ENCODE peak calls at places on chromosomes 6 and 20, in six cellular contexts. One of them, this sample, is unnamed.

GRCh38 chr20:50982372-50982771 is 23.8 kb downstream of the MOCS3 start:
- DNase-seq in cardiac muscle cell: no peak
- DNase-seq in mesothelial cell of epicardium: no peak
- DNase-seq in activated naive CD4-positive, alpha-beta T cell treated with anti-CD3 and anti-CD28 coated beads for 36 hours: no peak
- DNase-seq in effector CD4-positive, alpha-beta T cell: no peak
- DNase-seq in NCI-H2029: peak; percentile 82
- DNase-seq in this sample: no peak

GRCh38 chr6:47836046-47836445 is 54.2 kb downstream of the OPN5 start:
- DNase-seq in cardiac muscle cell: no peak
- DNase-seq in mesothelial cell of epicardium: no peak
- DNase-seq in effector CD4-positive, alpha-beta T cell: no peak
- DNase-seq in activated naive CD4-positive, alpha-beta T cell treated with anti-CD3 and anti-CD28 coated beads for 36 hours: no peak
- DNase-seq in NCI-H2029: no peak
- DNase-seq in this sample: no peak

GRCh38 chr6:41878246-41878645 is 16.9 kb downstream of the USP49 start:
- DNase-seq in effector CD4-positive, alpha-beta T cell: no peak
- DNase-seq in activated naive CD4-positive, alpha-beta T cell treated with anti-CD3 and anti-CD28 coated beads for 36 hours: no peak
- DNase-seq in NCI-H2029: no peak
- DNase-seq in cardiac muscle cell: no peak
- DNase-seq in mesothelial cell of epicardium: no peak
- DNase-seq in this sample: no peak

GRCh38 chr6:3838992-3839867 is 9.9 kb upstream of the FAM50B start:
- DNase-seq in activated naive CD4-positive, alpha-beta T cell treated with anti-CD3 and anti-CD28 coated beads for 36 hours: no peak
- DNase-seq in NCI-H2029: no peak
- DNase-seq in mesothelial cell of epicardium: no peak
- DNase-seq in effector CD4-positive, alpha-beta T cell: no peak
- DNase-seq in cardiac muscle cell: no peak
- DNase-seq in this sample: no peak

GRCh38 chr6:143685653-143686052 is 7.9 kb downstream of the PHACTR2 start:
- DNase-seq in activated naive CD4-positive, alpha-beta T cell treated with anti-CD3 and anti-CD28 coated beads for 36 hours: no peak
- DNase-seq in mesothelial cell of epicardium: no peak
- DNase-seq in effector CD4-positive, alpha-beta T cell: no peak
- DNase-seq in cardiac muscle cell: no peak
- DNase-seq in NCI-H2029: no peak
- DNase-seq in this sample: no peak

GRCh38 chr20:7596541-7596940 is 343.7 kb downstream of the HAO1 start:
- DNase-seq in NCI-H2029: no peak
- DNase-seq in cardiac muscle cell: no peak
- DNase-seq in activated naive CD4-positive, alpha-beta T cell treated with anti-CD3 and anti-CD28 coated beads for 36 hours: no peak
- DNase-seq in effector CD4-positive, alpha-beta T cell: no peak
- DNase-seq in mesothelial cell of epicardium: no peak
- DNase-seq in this sample: no peak

GRCh38 chr6:31007694-31008093 is 2.6 kb upstream of the MUC22 start:
- DNase-seq in effector CD4-positive, alpha-beta T cell: no peak
- DNase-seq in cardiac muscle cell: no peak
- DNase-seq in NCI-H2029: no peak
- DNase-seq in activated naive CD4-positive, alpha-beta T cell treated with anti-CD3 and anti-CD28 coated beads for 36 hours: no peak
- DNase-seq in mesothelial cell of epicardium: no peak
- DNase-seq in this sample: no peak

GRCh38 chr20:50304501-50304856 is 113.8 kb downstream of the CEBPB start:
- DNase-seq in cardiac muscle cell: no peak
- DNase-seq in activated naive CD4-positive, alpha-beta T cell treated with anti-CD3 and anti-CD28 coated beads for 36 hours: no peak
- DNase-seq in NCI-H2029: no peak
- DNase-seq in effector CD4-positive, alpha-beta T cell: no peak
- DNase-seq in mesothelial cell of epicardium: no peak
- DNase-seq in this sample: no peak

GRCh38 chr20:7843613-7844012 is 96.6 kb downstream of the HAO1 start:
- DNase-seq in activated naive CD4-positive, alpha-beta T cell treated with anti-CD3 and anti-CD28 coated beads for 36 hours: no peak
- DNase-seq in effector CD4-positive, alpha-beta T cell: no peak
- DNase-seq in NCI-H2029: no peak
- DNase-seq in cardiac muscle cell: no peak
- DNase-seq in mesothelial cell of epicardium: no peak
- DNase-seq in this sample: no peak

GRCh38 chr6:166757226-166758135 is 130.4 kb upstream of the RPS6KA2 start:
- DNase-seq in cardiac muscle cell: peak; percentile 41
- DNase-seq in mesothelial cell of epicardium: no peak
- DNase-seq in activated naive CD4-positive, alpha-beta T cell treated with anti-CD3 and anti-CD28 coated beads for 36 hours: peak; percentile 62
- DNase-seq in effector CD4-positive, alpha-beta T cell: no peak
- DNase-seq in NCI-H2029: no peak
- DNase-seq in this sample: peak; percentile 13

GRCh38 chr6:53673138-53673801 is 7.7 kb upstream of the KLHL31 start:
- DNase-seq in effector CD4-positive, alpha-beta T cell: no peak
- DNase-seq in cardiac muscle cell: no peak
- DNase-seq in mesothelial cell of epicardium: no peak
- DNase-seq in NCI-H2029: peak; percentile 71
- DNase-seq in activated naive CD4-positive, alpha-beta T cell treated with anti-CD3 and anti-CD28 coated beads for 36 hours: no peak
- DNase-seq in this sample: no peak